ENCODE peak calls at places on chromosomes 5 and 9, in eight cellular contexts. One of them, this sample, is unnamed.

GRCh38 chr5:139639619-139640431 is 8.3 kb upstream of the CXXC5 start:
- DNase-seq in progenitor cell of endocrine pancreas: no peak
- DNase-seq in epithelial cell of esophagus: peak; percentile 40
- DNase-seq in pancreas: peak; percentile 88
- DNase-seq in frontal cortex: peak; percentile 31
- DNase-seq in SHP77: peak; percentile 46
- DNase-seq in H9: no peak
- DNase-seq in activated CD4-positive, alpha-beta T cell treated with anti-CD3 and anti-CD28 coated beads, Interleukin-2, amount 50 U/mL, for 4 hours: no peak
- DNase-seq in this sample: no peak

GRCh38 chr5:53095931-53096525 is 13.5 kb downstream of the MOCS2 start:
- DNase-seq in H9: peak; percentile 33
- DNase-seq in frontal cortex: no peak
- DNase-seq in activated CD4-positive, alpha-beta T cell treated with anti-CD3 and anti-CD28 coated beads, Interleukin-2, amount 50 U/mL, for 4 hours: peak; percentile 63
- DNase-seq in pancreas: no peak
- DNase-seq in progenitor cell of endocrine pancreas: peak; percentile 49
- DNase-seq in epithelial cell of esophagus: peak; percentile 71
- DNase-seq in SHP77: no peak
- DNase-seq in this sample: peak; percentile 36

GRCh38 chr9:76798527-76798926 is 34.3 kb downstream of the PCA3 start:
- DNase-seq in progenitor cell of endocrine pancreas: no peak
- DNase-seq in H9: no peak
- DNase-seq in pancreas: no peak
- DNase-seq in frontal cortex: no peak
- DNase-seq in epithelial cell of esophagus: no peak
- DNase-seq in activated CD4-positive, alpha-beta T cell treated with anti-CD3 and anti-CD28 coated beads, Interleukin-2, amount 50 U/mL, for 4 hours: no peak
- DNase-seq in SHP77: no peak
- DNase-seq in this sample: no peak

GRCh38 chr9:134966697-134967546 is 49.2 kb upstream of the FCN1 start:
- DNase-seq in epithelial cell of esophagus: no peak
- DNase-seq in frontal cortex: no peak
- DNase-seq in SHP77: no peak
- DNase-seq in H9: no peak
- DNase-seq in activated CD4-positive, alpha-beta T cell treated with anti-CD3 and anti-CD28 coated beads, Interleukin-2, amount 50 U/mL, for 4 hours: no peak
- DNase-seq in progenitor cell of endocrine pancreas: no peak
- DNase-seq in pancreas: no peak
- DNase-seq in this sample: no peak

GRCh38 chr9:129679537-129679936 is 14.1 kb downstream of the PRRX2 start:
- DNase-seq in pancreas: no peak
- DNase-seq in SHP77: no peak
- DNase-seq in activated CD4-positive, alpha-beta T cell treated with anti-CD3 and anti-CD28 coated beads, Interleukin-2, amount 50 U/mL, for 4 hours: no peak
- DNase-seq in H9: no peak
- DNase-seq in frontal cortex: no peak
- DNase-seq in epithelial cell of esophagus: no peak
- DNase-seq in progenitor cell of endocrine pancreas: no peak
- DNase-seq in this sample: no peak

GRCh38 chr5:81182396-81183390 is 50.4 kb upstream of the CKMT2 start:
- DNase-seq in H9: no peak
- DNase-seq in progenitor cell of endocrine pancreas: no peak
- DNase-seq in activated CD4-positive, alpha-beta T cell treated with anti-CD3 and anti-CD28 coated beads, Interleukin-2, amount 50 U/mL, for 4 hours: no peak
- DNase-seq in SHP77: no peak
- DNase-seq in epithelial cell of esophagus: peak; percentile 70
- DNase-seq in frontal cortex: no peak
- DNase-seq in pancreas: no peak
- DNase-seq in this sample: no peak

GRCh38 chr5:131260895-131261294 is 3.0 kb upstream of the CDC42SE2 start:
- DNase-seq in progenitor cell of endocrine pancreas: no peak
- DNase-seq in activated CD4-positive, alpha-beta T cell treated with anti-CD3 and anti-CD28 coated beads, Interleukin-2, amount 50 U/mL, for 4 hours: no peak
- DNase-seq in SHP77: no peak
- DNase-seq in pancreas: no peak
- DNase-seq in epithelial cell of esophagus: peak; percentile 73
- DNase-seq in H9: no peak
- DNase-seq in frontal cortex: no peak
- DNase-seq in this sample: no peak

GRCh38 chr5:175059687-175060194 is 335.4 kb downstream of the MSX2 start:
- DNase-seq in H9: peak; percentile 89
- DNase-seq in epithelial cell of esophagus: no peak
- DNase-seq in activated CD4-positive, alpha-beta T cell treated with anti-CD3 and anti-CD28 coated beads, Interleukin-2, amount 50 U/mL, for 4 hours: no peak
- DNase-seq in frontal cortex: peak; percentile 18
- DNase-seq in pancreas: no peak
- DNase-seq in SHP77: no peak
- DNase-seq in progenitor cell of endocrine pancreas: peak; percentile 11
- DNase-seq in this sample: peak; percentile 12

GRCh38 chr9:69174645-69175487 is 789 bp downstream of the TJP2 start:
- DNase-seq in activated CD4-positive, alpha-beta T cell treated with anti-CD3 and anti-CD28 coated beads, Interleukin-2, amount 50 U/mL, for 4 hours: no peak
- DNase-seq in pancreas: no peak
- DNase-seq in epithelial cell of esophagus: peak; percentile 98
- DNase-seq in progenitor cell of endocrine pancreas: no peak
- DNase-seq in H9: peak; percentile 55
- DNase-seq in SHP77: no peak
- DNase-seq in frontal cortex: peak; percentile 52
- DNase-seq in this sample: peak; percentile 41

GRCh38 chr5:43401827-43402226 is 10.4 kb downstream of the CCL28 start:
- DNase-seq in activated CD4-positive, alpha-beta T cell treated with anti-CD3 and anti-CD28 coated beads, Interleukin-2, amount 50 U/mL, for 4 hours: no peak
- DNase-seq in SHP77: peak; percentile 89
- DNase-seq in pancreas: no peak
- DNase-seq in H9: peak; percentile 52
- DNase-seq in epithelial cell of esophagus: no peak
- DNase-seq in progenitor cell of endocrine pancreas: no peak
- DNase-seq in frontal cortex: no peak
- DNase-seq in this sample: no peak

GRCh38 chr5:94544031-94544650 is 74.3 kb downstream of the KIAA0825 start:
- DNase-seq in frontal cortex: no peak
- DNase-seq in pancreas: no peak
- DNase-seq in progenitor cell of endocrine pancreas: no peak
- DNase-seq in H9: no peak
- DNase-seq in epithelial cell of esophagus: peak; percentile 28
- DNase-seq in activated CD4-positive, alpha-beta T cell treated with anti-CD3 and anti-CD28 coated beads, Interleukin-2, amount 50 U/mL, for 4 hours: no peak
- DNase-seq in SHP77: peak; percentile 12
- DNase-seq in this sample: peak; percentile 9

GRCh38 chr5:16508730-16509531 is 43.3 kb upstream of the ZNF622 start:
- DNase-seq in pancreas: peak; percentile 88
- DNase-seq in frontal cortex: no peak
- DNase-seq in activated CD4-positive, alpha-beta T cell treated with anti-CD3 and anti-CD28 coated beads, Interleukin-2, amount 50 U/mL, for 4 hours: no peak
- DNase-seq in H9: peak; percentile 74
- DNase-seq in progenitor cell of endocrine pancreas: no peak
- DNase-seq in SHP77: peak; percentile 71
- DNase-seq in epithelial cell of esophagus: peak; percentile 81
- DNase-seq in this sample: peak; percentile 69

GRCh38 chr9:127116946-127117345 is 5.5 kb downstream of the ANGPTL2 start:
- DNase-seq in activated CD4-positive, alpha-beta T cell treated with anti-CD3 and anti-CD28 coated beads, Interleukin-2, amount 50 U/mL, for 4 hours: no peak
- DNase-seq in SHP77: no peak
- DNase-seq in pancreas: no peak
- DNase-seq in progenitor cell of endocrine pancreas: no peak
- DNase-seq in H9: no peak
- DNase-seq in epithelial cell of esophagus: no peak
- DNase-seq in frontal cortex: no peak
- DNase-seq in this sample: no peak

GRCh38 chr9:133944746-133945135 is 47.4 kb downstream of the VAV2 start:
- DNase-seq in epithelial cell of esophagus: peak; percentile 96
- DNase-seq in H9: no peak
- DNase-seq in pancreas: peak; percentile 63
- DNase-seq in activated CD4-positive, alpha-beta T cell treated with anti-CD3 and anti-CD28 coated beads, Interleukin-2, amount 50 U/mL, for 4 hours: no peak
- DNase-seq in SHP77: peak; percentile 66
- DNase-seq in progenitor cell of endocrine pancreas: no peak
- DNase-seq in frontal cortex: no peak
- DNase-seq in this sample: no peak

GRCh38 chr9:94096819-94097577 is 12.7 kb downstream of the PTPDC1 start:
- DNase-seq in SHP77: no peak
- DNase-seq in H9: no peak
- DNase-seq in epithelial cell of esophagus: peak; percentile 90
- DNase-seq in pancreas: no peak
- DNase-seq in progenitor cell of endocrine pancreas: no peak
- DNase-seq in activated CD4-positive, alpha-beta T cell treated with anti-CD3 and anti-CD28 coated beads, Interleukin-2, amount 50 U/mL, for 4 hours: no peak
- DNase-seq in frontal cortex: no peak
- DNase-seq in this sample: no peak

GRCh38 chr9:13580760-13581159 is 301.3 kb upstream of the MPDZ start:
- DNase-seq in progenitor cell of endocrine pancreas: no peak
- DNase-seq in SHP77: no peak
- DNase-seq in epithelial cell of esophagus: no peak
- DNase-seq in frontal cortex: no peak
- DNase-seq in activated CD4-positive, alpha-beta T cell treated with anti-CD3 and anti-CD28 coated beads, Interleukin-2, amount 50 U/mL, for 4 hours: no peak
- DNase-seq in H9: peak; percentile 35
- DNase-seq in pancreas: no peak
- DNase-seq in this sample: no peak

GRCh38 chr9:82549174-82549821 is 513.6 kb downstream of the RASEF start:
- DNase-seq in activated CD4-positive, alpha-beta T cell treated with anti-CD3 and anti-CD28 coated beads, Interleukin-2, amount 50 U/mL, for 4 hours: no peak
- DNase-seq in frontal cortex: no peak
- DNase-seq in progenitor cell of endocrine pancreas: no peak
- DNase-seq in SHP77: no peak
- DNase-seq in pancreas: no peak
- DNase-seq in H9: no peak
- DNase-seq in epithelial cell of esophagus: no peak
- DNase-seq in this sample: no peak

GRCh38 chr9:105119166-105119565 is 125.3 kb upstream of the SLC44A1 start:
- DNase-seq in H9: no peak
- DNase-seq in SHP77: no peak
- DNase-seq in progenitor cell of endocrine pancreas: no peak
- DNase-seq in pancreas: no peak
- DNase-seq in activated CD4-positive, alpha-beta T cell treated with anti-CD3 and anti-CD28 coated beads, Interleukin-2, amount 50 U/mL, for 4 hours: no peak
- DNase-seq in epithelial cell of esophagus: no peak
- DNase-seq in frontal cortex: no peak
- DNase-seq in this sample: no peak

GRCh38 chr5:180395540-180396274 is 42.6 kb upstream of the GFPT2 start:
- DNase-seq in SHP77: no peak
- DNase-seq in frontal cortex: no peak
- DNase-seq in progenitor cell of endocrine pancreas: no peak
- DNase-seq in pancreas: no peak
- DNase-seq in H9: no peak
- DNase-seq in activated CD4-positive, alpha-beta T cell treated with anti-CD3 and anti-CD28 coated beads, Interleukin-2, amount 50 U/mL, for 4 hours: no peak
- DNase-seq in epithelial cell of esophagus: no peak
- DNase-seq in this sample: no peak

GRCh38 chr9:33718987-33719386 is 76.4 kb upstream of the PRSS3 start:
- DNase-seq in H9: no peak
- DNase-seq in epithelial cell of esophagus: peak; percentile 25
- DNase-seq in progenitor cell of endocrine pancreas: no peak
- DNase-seq in activated CD4-positive, alpha-beta T cell treated with anti-CD3 and anti-CD28 coated beads, Interleukin-2, amount 50 U/mL, for 4 hours: no peak
- DNase-seq in SHP77: no peak
- DNase-seq in pancreas: no peak
- DNase-seq in frontal cortex: no peak
- DNase-seq in this sample: no peak

GRCh38 chr5:115962565-115963402 is 509 bp downstream of the LVRN start:
- DNase-seq in SHP77: no peak
- DNase-seq in pancreas: peak; percentile 29
- DNase-seq in progenitor cell of endocrine pancreas: no peak
- DNase-seq in activated CD4-positive, alpha-beta T cell treated with anti-CD3 and anti-CD28 coated beads, Interleukin-2, amount 50 U/mL, for 4 hours: no peak
- DNase-seq in H9: peak; percentile 55
- DNase-seq in epithelial cell of esophagus: no peak
- DNase-seq in frontal cortex: no peak
- DNase-seq in this sample: no peak

GRCh38 chr5:111748304-111748763 is 8.7 kb downstream of the NREP start:
- DNase-seq in activated CD4-positive, alpha-beta T cell treated with anti-CD3 and anti-CD28 coated beads, Interleukin-2, amount 50 U/mL, for 4 hours: no peak
- DNase-seq in progenitor cell of endocrine pancreas: no peak
- DNase-seq in SHP77: no peak
- DNase-seq in epithelial cell of esophagus: peak; percentile 86
- DNase-seq in frontal cortex: no peak
- DNase-seq in pancreas: no peak
- DNase-seq in H9: no peak
- DNase-seq in this sample: no peak